ENCODE peak calls at places on chromosomes 11 and 22, in eight cellular contexts. I is OCI-M1; L is AG08395; H is naive thymus-derived CD4-positive, alpha-beta T cell; P is stimulated activated CD4-positive, alpha-beta T cell treated with anti-CD3 and anti-CD28 coated beads, Interleukin-4, amount 100 ng/mL, for 48 hours; Y is activated CD8-positive, alpha-beta memory T cell treated with anti-CD3 and anti-CD28 coated beads for 4 hours; B is A549; N is cardiac fibroblast. R is an unnamed sample.

GRCh38 chr11:27703453-27703852 is 3.2 kb upstream of the BDNF start:
- DNase-seq in P (no peak), L (peak; percentile 9), B (peak; percentile 44), I (no peak), H (no peak), Y (no peak), N (peak; percentile 58), R (no peak)

GRCh38 chr11:2594267-2594666 is 105.5 kb downstream of the KCNQ1OT1 start:
- DNase-seq in P (no peak), B (no peak), N (no peak), L (no peak), I (no peak), Y (no peak), H (no peak), R (no peak)

GRCh38 chr11:123509737-123510578 is 79.9 kb downstream of the GRAMD1B start:
- DNase-seq in Y (no peak), N (peak; percentile 78), B (no peak), I (no peak), H (no peak), L (peak; percentile 28), P (no peak), R (no peak)

GRCh38 chr11:132111341-132111740 is 740.9 kb downstream of the NTM start:
- DNase-seq in B (no peak), N (peak; percentile 64), L (peak; percentile 13), I (no peak), Y (no peak), P (no peak), H (no peak), R (no peak)

GRCh38 chr22:23984430-23984829 is 4.5 kb downstream of the GSTT2 start:
- DNase-seq in I (peak; percentile 38), H (peak; percentile 32), P (no peak), N (no peak), B (peak; percentile 58), L (no peak), Y (no peak), R (no peak)

GRCh38 chr22:37794376-37794775 is 13.4 kb upstream of the GCAT start:
- DNase-seq in B (no peak), P (no peak), L (no peak), H (no peak), Y (no peak), I (no peak), N (no peak), R (no peak)

GRCh38 chr11:78536933-78537332 is 37.7 kb downstream of the NARS2 start:
- DNase-seq in I (no peak), B (no peak), N (no peak), Y (no peak), P (no peak), L (no peak), H (no peak), R (no peak)

GRCh38 chr11:67269401-67270255 is 3.4 kb downstream of the GRK2 start:
- DNase-seq in N (no peak), Y (no peak), H (no peak), B (no peak), I (no peak), L (no peak), P (no peak), R (no peak)

GRCh38 chr11:74000307-74000630 is 8.6 kb downstream of the UCP3 start:
- DNase-seq in L (no peak), N (no peak), Y (no peak), I (no peak), P (no peak), B (no peak), H (no peak), R (no peak)

GRCh38 chr22:29207562-29208501 is 2.1 kb downstream of the EMID1 start:
- DNase-seq in H (no peak), P (no peak), I (no peak), Y (no peak), N (no peak), L (no peak), B (no peak), R (no peak)

GRCh38 chr22:37764622-37765021 is 43.1 kb upstream of the GCAT start:
- DNase-seq in B (no peak), N (no peak), I (no peak), Y (no peak), L (no peak), P (no peak), H (no peak), R (no peak)

GRCh38 chr11:15336016-15336415 is 221.3 kb downstream of the INSC start:
- DNase-seq in Y (no peak), B (no peak), P (no peak), L (no peak), N (no peak), H (no peak), I (no peak), R (no peak)

GRCh38 chr11:11513438-11513837 is 108.4 kb downstream of the GALNT18 start:
- DNase-seq in H (no peak), B (peak; percentile 16), L (peak; percentile 13), I (no peak), N (no peak), Y (no peak), P (no peak), R (no peak)

GRCh38 chr11:13685461-13686108 is 17.1 kb downstream of the FAR1 start:
- DNase-seq in N (peak; percentile 49), Y (no peak), L (no peak), P (no peak), H (no peak), I (no peak), B (no peak), R (no peak)

GRCh38 chr22:41127447-41127846 is 35.1 kb downstream of the EP300 start:
- DNase-seq in N (no peak), Y (no peak), I (no peak), P (no peak), L (no peak), B (no peak), H (no peak), R (no peak)

GRCh38 chr11:125807909-125808308 is 20.0 kb downstream of the PATE3 start:
- DNase-seq in L (no peak), Y (no peak), I (no peak), H (no peak), N (peak; percentile 21), B (no peak), P (no peak), R (no peak)

R was measured in NCI-H187 treated with DMSO at 0.1 percent for 48 hours.